ENCODE peak calls at places on chromosome X, in six cellular contexts. K is mammary epithelial cell, Z is GM23338, D is astrocyte, W is MM.1S, G is H1. J is an unnamed sample.

GRCh38 chrX:19774905-19775304 is 112.5 kb downstream of the SH3KBP1 start:
- DNase-seq in W (no peak), G (no peak), K (no peak), D (no peak), Z (no peak), J (peak)

GRCh38 chrX:37701588-37701987 is 16.0 kb downstream of the XK start:
- DNase-seq in G (no peak), W (no peak), K (no peak), D (no peak), Z (peak), J (no peak)

GRCh38 chrX:33357606-33358005 is 146.3 kb upstream of the DMD start:
- DNase-seq in D (no peak), K (no peak), G (no peak), W (no peak), Z (no peak), J (no peak)

GRCh38 chrX:13120017-13120416 is 75.6 kb upstream of the FAM9C start:
- DNase-seq in D (peak), G (no peak), K (no peak), W (no peak), Z (no peak), J (no peak)

GRCh38 chrX:100995469-100995868 is 26.0 kb downstream of the ARL13A start:
- DNase-seq in Z (no peak), W (no peak), D (peak), G (no peak), K (peak), J (no peak)

GRCh38 chrX:136094962-136095361 is 52.4 kb upstream of the FHL1 start:
- DNase-seq in D (no peak), G (no peak), W (no peak), Z (no peak), K (peak), J (no peak)

GRCh38 chrX:132493095-132493494 is 4.3 kb upstream of the MBNL3 start:
- DNase-seq in Z (no peak), K (no peak), D (no peak), W (no peak), G (no peak), J (no peak)

GRCh38 chrX:49995021-49995731 is 72.8 kb downstream of the CLCN5 start:
- DNase-seq in K (peak), Z (peak), G (no peak), D (peak), W (no peak), J (no peak)

GRCh38 chrX:133215747-133216146 is 2.4 kb downstream of the TFDP3 start:
- DNase-seq in K (peak), Z (peak), W (peak), G (no peak), D (no peak), J (peak)

GRCh38 chrX:39755152-39756032 is 342.4 kb downstream of the BCOR start:
- DNase-seq in Z (no peak), D (peak), W (no peak), K (peak), G (no peak), J (no peak)

GRCh38 chrX:1657367-1658082 is 42.7 kb downstream of the ASMT start:
- DNase-seq in D (peak), W (no peak), G (no peak), K (peak), Z (no peak), J (no peak)

GRCh38 chrX:9899640-9900075 is 67.5 kb upstream of the CLDN34 start:
- DNase-seq in Z (no peak), G (no peak), W (no peak), D (peak), K (no peak), J (peak)

DNA sequence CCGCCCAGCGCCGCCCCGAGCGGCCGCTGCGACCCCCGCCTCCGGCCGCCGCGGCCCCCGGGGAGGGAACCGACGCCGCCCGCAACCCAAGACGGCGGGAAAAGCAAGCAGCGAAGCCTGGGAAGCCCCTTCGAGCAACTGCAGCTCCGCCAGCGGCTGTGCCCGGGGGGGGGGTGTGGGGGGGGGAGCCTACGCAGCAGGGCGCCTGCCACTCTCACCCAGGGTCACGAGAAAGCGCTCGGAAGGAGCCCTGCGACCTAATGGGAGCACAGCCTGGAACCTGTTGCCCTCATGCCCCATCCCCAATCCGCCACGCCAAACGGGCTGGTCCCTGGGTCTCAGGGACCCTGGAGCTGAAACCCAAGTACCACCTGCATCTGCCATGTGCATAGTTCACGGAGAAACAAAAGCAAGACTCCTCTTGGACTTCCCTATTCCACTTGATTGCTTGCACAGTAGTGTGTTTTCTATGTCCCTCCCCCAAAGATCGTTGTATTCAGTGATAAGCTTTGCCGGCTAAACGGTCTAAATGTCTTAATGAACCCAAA is 318 bp upstream of the GAB3 start:
- DNase-seq in Z (peak), W (peak), G (no peak), K (no peak), D (no peak), J (peak)
- H3K4me3 ChIP-seq in Z (peak), W (no peak), G (no peak), K (no peak), D (no peak), J (peak)

DNA sequence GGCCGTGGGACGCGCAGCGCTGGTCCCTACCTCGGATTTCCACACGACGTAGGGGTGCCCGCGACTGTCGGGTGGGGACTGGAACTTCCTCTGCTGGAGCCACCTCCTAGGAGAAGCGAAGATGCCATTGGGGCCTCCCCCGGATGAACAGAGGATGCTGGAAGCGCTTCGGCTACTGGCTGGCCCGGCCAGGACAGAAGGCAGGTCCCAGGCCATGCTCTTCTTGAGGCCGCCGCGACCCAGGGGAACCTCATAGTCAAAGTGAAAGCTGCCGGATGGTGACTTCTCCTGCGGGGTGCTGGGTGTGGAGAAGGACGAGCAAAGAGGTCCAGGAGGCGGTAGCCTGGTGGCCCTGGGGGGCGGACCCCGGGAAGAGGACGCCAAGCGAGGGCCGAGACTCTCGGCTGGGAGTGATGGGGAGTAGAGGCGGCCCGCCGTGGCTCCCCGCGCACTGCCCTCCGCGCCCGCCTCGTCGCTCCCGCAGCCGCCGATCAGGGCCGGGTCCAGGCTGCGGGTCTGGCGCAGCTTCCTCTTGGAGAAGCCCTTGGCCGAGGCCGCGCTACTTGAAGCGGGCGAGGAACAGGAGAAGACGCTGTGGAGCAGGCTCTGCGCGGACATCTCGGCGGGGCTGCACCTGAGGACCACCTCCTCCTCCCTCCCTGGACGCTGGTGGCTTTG is 1.4 kb downstream of the ARHGAP6 start:
- DNase-seq in D (peak), K (no peak), W (no peak), G (no peak), Z (peak), J (no peak)
- TF ChIP-seq EZH2 in D (no peak), K (no peak), W (no peak), G (peak), Z (peak), J (no peak)

DNA sequence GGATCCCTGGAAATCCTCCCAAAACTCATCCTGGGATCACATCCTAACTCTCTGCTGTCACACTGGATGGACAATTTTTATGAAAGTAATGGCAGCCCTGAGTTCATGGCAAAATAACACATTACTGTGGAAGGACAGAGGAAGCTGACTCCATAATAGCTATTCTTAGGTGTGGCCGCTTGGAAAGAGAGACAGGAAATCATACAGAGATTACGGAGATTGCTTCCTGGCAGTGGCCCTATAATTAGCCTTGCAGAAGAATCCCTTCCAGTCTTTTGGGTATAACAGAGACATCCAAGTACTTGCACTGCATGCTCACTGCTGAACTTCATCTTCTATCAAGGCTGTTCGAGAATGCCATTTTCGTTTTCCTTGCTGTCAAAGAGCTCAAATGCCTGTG is 133.1 kb upstream of the VCX start:
- DNase-seq in G (no peak), Z (no peak), D (no peak), W (no peak), K (no peak), J (no peak)
- H3K4me3 ChIP-seq in G (no peak), Z (no peak), D (no peak), W (no peak), K (no peak), J (no peak)

DNA sequence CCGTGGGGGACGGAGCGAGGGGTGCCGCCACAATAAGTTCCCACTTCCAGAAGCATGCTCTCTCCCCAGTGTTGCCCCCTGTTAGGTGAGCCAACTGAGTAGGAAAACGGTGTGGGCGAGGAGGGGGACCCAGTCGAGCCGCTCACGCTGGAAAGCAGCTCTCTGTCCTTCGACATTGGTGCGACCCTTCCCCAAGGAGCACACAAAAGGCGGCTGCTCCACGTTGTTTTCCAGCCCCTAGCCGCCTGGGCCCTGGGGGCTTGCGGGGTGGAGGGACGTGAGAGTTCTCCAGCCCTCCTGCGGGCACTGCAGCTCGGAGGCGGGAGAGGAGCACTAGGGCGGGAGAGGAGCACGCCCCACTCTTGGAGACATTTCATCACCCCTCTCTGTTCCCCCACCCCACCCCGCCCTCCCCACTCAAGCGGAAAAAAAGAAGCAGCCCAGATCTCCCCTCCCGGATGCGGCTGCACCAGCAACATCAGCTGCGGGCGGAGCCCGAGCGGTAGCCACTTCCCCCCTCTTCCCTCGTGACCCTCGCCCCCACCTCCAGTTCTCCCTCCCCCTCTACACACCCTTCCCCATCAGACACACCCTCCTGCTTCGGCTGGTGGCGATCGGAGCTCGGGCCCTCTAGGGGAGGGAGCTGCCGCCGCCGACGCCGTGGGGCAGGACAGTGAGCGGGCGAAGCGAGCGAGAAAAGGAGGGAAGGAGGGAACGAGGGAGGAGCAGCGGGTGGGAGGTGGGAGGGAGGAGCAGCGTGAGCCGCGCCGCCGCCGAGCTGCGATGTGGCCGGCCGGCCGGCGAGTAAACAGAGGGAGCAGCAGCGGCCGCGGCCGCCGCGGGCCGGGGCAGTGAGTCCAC is at the start of gene DOCK11:
- DNase-seq in K (peak), D (peak), Z (peak), G (peak), W (peak), J (peak)
- TF ChIP-seq EZH2 in K (no peak), D (no peak), Z (no peak), G (no peak), W (no peak), J (no peak)

J was measured in DND-41.